ENCODE peak calls at places on chromosomes 3 and 15, in four cellular contexts. Z, U, J and H are unnamed samples.

GRCh38 chr15:63504247-63504978 is at the start of gene USP3:
- DNase-seq in Z (peak; percentile 98), U (peak; percentile 92), J (peak; percentile 98), H (peak; percentile 94)

GRCh38 chr15:97728791-97729190 is 231.7 kb upstream of the ARRDC4 start:
- DNase-seq in Z (no peak), U (no peak), J (no peak), H (peak; percentile 45)

GRCh38 chr3:54936561-54936960 is 8.7 kb upstream of the LRTM1 start:
- DNase-seq in Z (peak; percentile 36), U (no peak), J (no peak), H (no peak)

GRCh38 chr3:186053954-186054353 is 54.9 kb downstream of the ETV5 start:
- DNase-seq in Z (peak; percentile 56), U (no peak), J (no peak), H (no peak)

GRCh38 chr3:54393150-54393549 is 270.8 kb downstream of the CACNA2D3 start:
- DNase-seq in Z (no peak), U (no peak), J (no peak), H (no peak)

GRCh38 chr3:80439490-80439889 is 671.7 kb upstream of the ROBO1 start:
- DNase-seq in Z (no peak), U (no peak), J (no peak), H (peak; percentile 4)

GRCh38 chr15:77409259-77410156 is 10.4 kb downstream of the PEAK1 start:
- DNase-seq in Z (peak; percentile 53), U (no peak), J (no peak), H (no peak)

GRCh38 chr15:88312941-88313579 is 56.5 kb upstream of the NTRK3 start:
- DNase-seq in Z (no peak), U (no peak), J (no peak), H (no peak)

GRCh38 chr3:113717818-113718217 is 21.4 kb upstream of the USF3 start:
- DNase-seq in Z (no peak), U (no peak), J (no peak), H (no peak)

GRCh38 chr3:185561374-185561943 is 9.1 kb upstream of the LIPH start:
- DNase-seq in Z (no peak), U (no peak), J (peak; percentile 53), H (no peak)

GRCh38 chr3:48990636-48991421 is 788 bp downstream of the P4HTM start:
- DNase-seq in Z (no peak), U (peak; percentile 43), J (peak; percentile 84), H (peak; percentile 39)

GRCh38 chr3:2024713-2025112 is 74.0 kb upstream of the CNTN4 start:
- DNase-seq in Z (no peak), U (no peak), J (no peak), H (no peak)

GRCh38 chr3:12187448-12188327 is 29.0 kb upstream of the TIMP4 start:
- DNase-seq in Z (peak; percentile 77), U (no peak), J (peak; percentile 57), H (no peak)

GRCh38 chr15:94456246-94456645 is 224.9 kb downstream of the MCTP2 start:
- DNase-seq in Z (no peak), U (no peak), J (no peak), H (no peak)

GRCh38 chr15:56467626-56468025 is 2.7 kb upstream of the MNS1 start:
- DNase-seq in Z (no peak), U (no peak), J (no peak), H (no peak)

GRCh38 chr3:179308006-179308405 is 14.8 kb upstream of the ZNF639 start:
- DNase-seq in Z (no peak), U (no peak), J (no peak), H (no peak)

GRCh38 chr15:71091601-71092000 is 23.7 kb upstream of the THSD4 start:
- DNase-seq in Z (no peak), U (no peak), J (no peak), H (no peak)

GRCh38 chr3:149592758-149593240 is 65.0 kb downstream of the WWTR1 start:
- DNase-seq in Z (no peak), U (no peak), J (no peak), H (no peak)

GRCh38 chr3:70824785-70825184 is 512.3 kb upstream of the MDFIC2 start:
- DNase-seq in Z (peak; percentile 63), U (no peak), J (no peak), H (no peak)

GRCh38 chr3:71301001-71301400 is 282.5 kb downstream of the FOXP1 start:
- DNase-seq in Z (no peak), U (no peak), J (no peak), H (no peak)

GRCh38 chr3:109023656-109024254 is 70.1 kb upstream of the GUCA1C start:
- DNase-seq in Z (peak; percentile 71), U (peak; percentile 34), J (peak; percentile 72), H (peak; percentile 39)

GRCh38 chr3:77370413-77370812 is 330.5 kb downstream of the ROBO2 start:
- DNase-seq in Z (peak; percentile 71), U (no peak), J (no peak), H (no peak)

GRCh38 chr15:68700395-68701123 is 120.1 kb downstream of the ANP32A start:
- DNase-seq in Z (peak; percentile 66), U (peak; percentile 33), J (peak; percentile 75), H (peak; percentile 73)

GRCh38 chr3:176375519-176375918 is 821.8 kb downstream of the TBL1XR1 start:
- DNase-seq in Z (no peak), U (no peak), J (no peak), H (no peak)

GRCh38 chr3:189355481-189356201 is 183.9 kb downstream of the TPRG1 start:
- DNase-seq in Z (peak; percentile 85), U (no peak), J (peak; percentile 64), H (no peak)

GRCh38 chr3:117192888-117193287 is 483.3 kb downstream of the TUSC7 start:
- DNase-seq in Z (no peak), U (no peak), J (no peak), H (no peak)

GRCh38 chr15:56496635-56497034 is 31.7 kb upstream of the MNS1 start:
- DNase-seq in Z (peak; percentile 91), U (no peak), J (no peak), H (no peak)

GRCh38 chr15:51869074-51869425 is 39.6 kb downstream of the TMOD3 start:
- DNase-seq in Z (peak; percentile 91), U (no peak), J (no peak), H (no peak)

GRCh38 chr3:72745146-72745976 is 102.9 kb downstream of the SHQ1 start:
- DNase-seq in Z (peak; percentile 34), U (no peak), J (no peak), H (no peak)

GRCh38 chr3:186515115-186515514 is 29.1 kb downstream of the CRYGS start:
- DNase-seq in Z (no peak), U (no peak), J (no peak), H (no peak)

GRCh38 chr15:69305204-69305931 is 6.7 kb downstream of the PAQR5 start:
- DNase-seq in Z (peak; percentile 92), U (no peak), J (no peak), H (no peak)

GRCh38 chr3:186307594-186307993 is 54.4 kb downstream of the DGKG start:
- DNase-seq in Z (peak; percentile 69), U (no peak), J (no peak), H (peak; percentile 61)

GRCh38 chr3:11739712-11740111 is 96.0 kb upstream of the VGLL4 start:
- DNase-seq in Z (no peak), U (no peak), J (no peak), H (no peak)

GRCh38 chr3:106740116-106740515 is 637.1 kb upstream of the CCDC54 start:
- DNase-seq in Z (peak; percentile 52), U (no peak), J (no peak), H (no peak)

GRCh38 chr3:108488631-108489030 is 21.8 kb downstream of the MYH15 start:
- DNase-seq in Z (peak; percentile 28), U (no peak), J (no peak), H (no peak)

GRCh38 chr3:52244061-52244628 is 1.4 kb upstream of the PPM1M start:
- DNase-seq in Z (peak; percentile 19), U (no peak), J (no peak), H (no peak)

GRCh38 chr3:52092291-52092660 is 35.9 kb upstream of the DUSP7 start:
- DNase-seq in Z (no peak), U (no peak), J (no peak), H (no peak)

GRCh38 chr3:54366007-54366406 is 243.7 kb downstream of the CACNA2D3 start:
- DNase-seq in Z (no peak), U (no peak), J (no peak), H (no peak)

GRCh38 chr3:98777801-98778220 is 14.7 kb downstream of the ST3GAL6 start:
- DNase-seq in Z (peak; percentile 71), U (no peak), J (no peak), H (no peak)
- TF ChIP-seq CTCF in Z (peak; percentile 18), U (no peak), J (no peak), H (no peak)

DNA sequence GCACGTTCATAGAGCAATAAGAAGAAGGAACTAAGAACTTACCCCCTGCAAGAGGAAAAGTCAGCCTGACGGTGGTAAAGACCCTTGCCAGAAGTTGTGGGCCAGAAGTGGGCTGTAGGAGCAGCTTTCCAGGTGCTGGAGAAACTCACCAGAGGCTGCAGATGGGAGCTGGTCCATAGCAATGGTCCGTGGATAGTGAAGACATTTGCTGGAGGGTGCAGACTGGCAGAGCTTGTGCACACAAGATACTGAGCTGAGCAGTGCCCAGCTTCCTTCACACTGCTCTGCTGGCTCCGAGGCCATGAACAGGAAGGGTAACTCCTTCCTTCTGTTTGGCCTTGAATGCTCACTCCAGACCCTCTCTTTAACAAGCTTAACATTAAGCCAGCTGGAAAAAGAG is 149.8 kb upstream of the BNIP2 start:
- DNase-seq in Z (no peak), U (no peak), J (no peak), H (no peak)
- TF ChIP-seq CTCF in Z (no peak), U (no peak), J (no peak), H (no peak)

GRCh38 chr3:50378024-50378423 is 18.7 kb upstream of the TMEM115 start:
- DNase-seq in Z (no peak), U (no peak), J (peak; percentile 61), H (no peak)
- TF ChIP-seq CTCF in Z (no peak), U (no peak), J (no peak), H (no peak)

DNA sequence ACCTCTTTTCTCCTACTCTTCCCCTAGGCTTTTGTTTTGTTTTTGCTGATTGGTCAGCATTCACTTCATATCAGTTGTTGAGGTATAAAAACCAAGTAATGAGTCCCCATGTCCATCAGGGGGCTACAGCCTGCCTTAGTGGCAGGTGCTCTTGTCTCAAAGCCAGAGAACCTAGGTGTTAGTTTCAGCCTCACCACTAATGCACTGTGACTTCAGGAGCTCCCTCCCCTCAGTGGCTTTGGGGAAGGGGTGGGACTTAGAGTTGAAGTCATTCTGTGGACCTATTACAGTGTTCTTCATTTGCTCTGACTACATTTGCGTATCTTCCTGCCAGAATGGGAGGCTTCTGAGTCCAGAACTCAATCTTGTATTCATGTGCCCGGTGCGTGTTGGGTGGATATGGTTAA is 41.6 kb downstream of the NR2C2 start:
- DNase-seq in Z (no peak), U (peak; percentile 34), J (peak; percentile 80), H (no peak)
- TF ChIP-seq CTCF in Z (no peak), U (no peak), J (peak; percentile 70), H (no peak)